ENCODE peak calls at places on chromosome 10, in eight cellular contexts. O is neural progenitor cell; L is GM23248; F is neuronal stem cell; K is PC-9; Z is CD4-positive, CD25-positive, alpha-beta regulatory T cell; E is tibial nerve; N is tibial artery. S is an unnamed sample.

GRCh38 chr10:110841767-110842267 is 29.9 kb upstream of the PDCD4 start:
- DNase-seq in O (no peak), L (no peak), F (no peak), K (no peak), Z (no peak), E (no peak), N (no peak), S (no peak)

GRCh38 chr10:5518143-5518542 is 6.6 kb upstream of the CALML3 start:
- DNase-seq in O (no peak), L (no peak), F (no peak), K (no peak), Z (no peak), E (no peak), N (peak), S (no peak)

GRCh38 chr10:63520463-63521388 is 475 bp upstream of the REEP3 start:
- DNase-seq in O (peak), L (peak), F (peak), K (peak), Z (peak), E (peak), N (peak), S (peak)

GRCh38 chr10:122126763-122127659 is 138.0 kb downstream of the TACC2 start:
- DNase-seq in O (peak), L (peak), F (no peak), K (peak), Z (no peak), E (no peak), N (peak), S (no peak)

GRCh38 chr10:87691515-87692070 is 31.9 kb downstream of the PAPSS2 start:
- DNase-seq in O (no peak), L (no peak), F (no peak), K (peak), Z (no peak), E (no peak), N (no peak), S (no peak)

GRCh38 chr10:121911421-121911697 is 16.5 kb downstream of the ATE1 start:
- DNase-seq in O (no peak), L (no peak), F (no peak), K (no peak), Z (no peak), E (no peak), N (no peak), S (no peak)

GRCh38 chr10:119500138-119500795 is 42.3 kb downstream of the RGS10 start:
- DNase-seq in O (no peak), L (no peak), F (no peak), K (no peak), Z (no peak), E (no peak), N (no peak), S (no peak)

GRCh38 chr10:102133373-102134195 is 744 bp downstream of the PPRC1 start:
- DNase-seq in O (peak), L (peak), F (peak), K (peak), Z (no peak), E (peak), N (peak), S (peak)

GRCh38 chr10:26417136-26417535 is 21.0 kb upstream of the APBB1IP start:
- DNase-seq in O (no peak), L (no peak), F (no peak), K (no peak), Z (no peak), E (no peak), N (no peak), S (no peak)

GRCh38 chr10:97408496-97408992 is 7.4 kb upstream of the RRP12 start:
- DNase-seq in O (no peak), L (no peak), F (no peak), K (peak), Z (no peak), E (no peak), N (no peak), S (no peak)

GRCh38 chr10:125766511-125766910 is 9.1 kb downstream of the MMP21 start:
- DNase-seq in O (no peak), L (no peak), F (no peak), K (no peak), Z (no peak), E (no peak), N (no peak), S (no peak)

GRCh38 chr10:125407000-125407502 is 246.7 kb upstream of the CTBP2 start:
- DNase-seq in O (no peak), L (peak), F (no peak), K (peak), Z (no peak), E (no peak), N (no peak), S (no peak)

GRCh38 chr10:53166325-53166724 is 393.7 kb upstream of the MBL2 start:
- DNase-seq in O (no peak), L (no peak), F (no peak), K (no peak), Z (no peak), E (no peak), N (no peak), S (no peak)

GRCh38 chr10:15245530-15245929 is 77.0 kb upstream of the NMT2 start:
- DNase-seq in O (peak), L (no peak), F (no peak), K (no peak), Z (no peak), E (no peak), N (no peak), S (peak)

GRCh38 chr10:110540038-110540437 is 27.5 kb upstream of the SMC3 start:
- DNase-seq in O (no peak), L (no peak), F (no peak), K (no peak), Z (no peak), E (no peak), N (no peak), S (no peak)

GRCh38 chr10:127044191-127044590 is 139.0 kb downstream of the DOCK1 start:
- DNase-seq in O (no peak), L (no peak), F (no peak), K (no peak), Z (no peak), E (no peak), N (no peak), S (no peak)

GRCh38 chr10:121087129-121087528 is 236.0 kb downstream of the WDR11 start:
- DNase-seq in O (no peak), L (no peak), F (no peak), K (no peak), Z (no peak), E (no peak), N (no peak), S (no peak)

GRCh38 chr10:86665868-86666267 is 2.4 kb upstream of the LDB3 start:
- DNase-seq in O (no peak), L (no peak), F (no peak), K (no peak), Z (no peak), E (no peak), N (no peak), S (no peak)
- H3K4me3 ChIP-seq in O (no peak), L (no peak), F (no peak), K (no peak), Z (no peak), E (no peak), N (no peak), S (no peak)

DNA sequence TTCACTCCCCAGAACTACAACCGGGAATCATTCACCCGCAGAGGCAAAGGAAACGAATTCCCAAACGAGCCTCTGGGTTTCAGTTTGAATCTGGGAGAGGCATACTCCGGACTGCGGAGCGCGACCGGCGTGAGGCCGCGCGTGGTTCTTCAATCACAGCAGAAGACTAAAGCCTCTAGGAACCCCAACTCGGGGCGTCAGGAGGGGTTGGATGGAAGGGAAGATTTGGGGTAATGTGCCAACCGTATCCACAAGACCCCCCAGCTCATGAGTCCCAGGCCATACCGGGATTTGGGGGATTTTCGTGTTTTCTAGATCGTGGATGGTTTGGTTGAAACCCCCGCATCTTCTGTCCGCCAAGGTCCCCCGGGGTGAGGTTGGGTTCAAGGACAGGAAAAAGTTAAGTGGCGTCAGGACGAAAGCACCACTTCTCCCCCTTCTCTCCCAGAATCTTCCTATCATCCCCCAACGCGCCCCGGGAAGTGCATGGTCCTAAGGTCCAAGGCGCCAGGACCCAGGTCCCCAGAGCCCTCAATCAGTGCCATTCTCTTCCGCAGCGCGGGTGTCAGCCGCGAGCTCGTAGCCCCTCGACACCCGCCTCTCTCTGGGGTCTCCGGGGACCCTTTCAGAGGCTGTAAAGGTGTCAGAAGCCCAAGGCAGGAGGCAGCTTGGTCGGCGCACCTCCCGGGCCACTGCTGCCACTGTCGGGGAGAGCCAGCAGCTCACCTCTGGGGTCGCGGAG is 1.7 kb downstream of the MKX start:
- DNase-seq in O (peak), L (peak), F (no peak), K (no peak), Z (no peak), E (no peak), N (peak), S (no peak)
- H3K4me3 ChIP-seq in O (peak), L (peak), F (no peak), K (no peak), Z (peak), E (peak), N (peak), S (no peak)

DNA sequence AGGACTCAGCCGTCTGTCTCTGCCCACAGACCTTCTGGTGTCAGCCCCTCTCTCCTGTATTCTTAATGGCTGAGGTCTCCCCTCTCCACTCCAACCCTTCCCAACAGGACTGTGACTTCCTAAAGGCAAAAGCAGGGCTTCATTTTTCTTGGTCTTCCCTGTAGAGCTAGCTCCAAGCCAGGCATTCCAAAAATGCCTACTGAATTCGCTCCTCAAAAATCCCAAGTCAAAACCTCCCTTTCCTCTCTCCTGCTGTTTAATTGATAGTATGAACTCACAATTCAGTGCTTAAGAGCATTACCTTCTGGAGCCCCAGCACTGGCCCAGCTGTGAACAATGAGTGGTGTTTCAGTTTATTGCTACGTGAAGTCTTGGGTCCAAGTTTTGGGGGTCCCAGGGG is 628.4 kb downstream of the PARD3 start:
- DNase-seq in O (peak), L (no peak), F (no peak), K (no peak), Z (no peak), E (no peak), N (no peak), S (no peak)
- H3K4me3 ChIP-seq in O (no peak), L (no peak), F (no peak), K (no peak), Z (no peak), E (no peak), N (no peak), S (no peak)

GRCh38 chr10:100485841-100486495 is 23.2 kb downstream of the WNT8B start:
- DNase-seq in O (peak), L (no peak), F (peak), K (no peak), Z (no peak), E (no peak), N (no peak), S (no peak)
- H3K4me3 ChIP-seq in O (peak), L (no peak), F (no peak), K (no peak), Z (no peak), E (no peak), N (no peak), S (no peak)

DNA sequence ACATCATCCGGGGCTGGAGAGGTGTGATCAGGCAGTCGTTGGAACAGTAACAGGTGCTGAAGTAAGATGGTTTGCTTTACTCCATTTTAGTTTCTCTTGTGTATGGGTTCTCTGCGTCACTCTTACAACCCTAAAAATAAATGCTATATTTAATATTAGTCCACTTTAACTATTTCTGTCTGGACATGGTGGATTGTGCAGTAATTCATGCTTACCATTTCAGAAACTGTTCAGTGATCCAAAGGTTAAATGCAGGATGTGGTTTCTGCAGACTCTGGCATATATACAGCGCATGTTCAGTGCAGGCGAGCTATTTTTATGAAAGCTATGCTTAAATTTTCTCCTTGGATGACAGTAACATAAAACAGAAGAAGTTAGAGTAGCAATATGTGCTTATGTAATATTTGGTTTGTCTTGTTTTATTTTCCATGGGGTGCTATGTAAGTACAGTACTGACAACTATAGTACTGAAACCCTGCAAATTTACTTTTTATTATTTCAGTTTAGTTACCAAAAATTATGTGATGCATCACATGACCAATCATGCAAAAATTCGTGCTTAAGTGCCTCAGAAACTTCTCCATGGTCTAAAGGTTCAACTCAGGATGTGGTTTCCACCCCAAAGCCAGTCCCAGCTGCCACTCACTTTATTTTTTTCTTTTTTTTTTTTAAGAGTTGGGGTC is 46.6 kb upstream of the GRID1 start:
- DNase-seq in O (no peak), L (peak), F (no peak), K (no peak), Z (peak), E (no peak), N (no peak), S (peak)
- H3K4me3 ChIP-seq in O (no peak), L (peak), F (no peak), K (no peak), Z (peak), E (no peak), N (no peak), S (peak)

GRCh38 chr10:13302821-13303555 is 3.1 kb upstream of the PHYH start:
- DNase-seq in O (no peak), L (no peak), F (no peak), K (no peak), Z (no peak), E (no peak), N (no peak), S (no peak)
- H3K4me3 ChIP-seq in O (peak), L (peak), F (no peak), K (peak), Z (no peak), E (peak), N (peak), S (no peak)

DNA sequence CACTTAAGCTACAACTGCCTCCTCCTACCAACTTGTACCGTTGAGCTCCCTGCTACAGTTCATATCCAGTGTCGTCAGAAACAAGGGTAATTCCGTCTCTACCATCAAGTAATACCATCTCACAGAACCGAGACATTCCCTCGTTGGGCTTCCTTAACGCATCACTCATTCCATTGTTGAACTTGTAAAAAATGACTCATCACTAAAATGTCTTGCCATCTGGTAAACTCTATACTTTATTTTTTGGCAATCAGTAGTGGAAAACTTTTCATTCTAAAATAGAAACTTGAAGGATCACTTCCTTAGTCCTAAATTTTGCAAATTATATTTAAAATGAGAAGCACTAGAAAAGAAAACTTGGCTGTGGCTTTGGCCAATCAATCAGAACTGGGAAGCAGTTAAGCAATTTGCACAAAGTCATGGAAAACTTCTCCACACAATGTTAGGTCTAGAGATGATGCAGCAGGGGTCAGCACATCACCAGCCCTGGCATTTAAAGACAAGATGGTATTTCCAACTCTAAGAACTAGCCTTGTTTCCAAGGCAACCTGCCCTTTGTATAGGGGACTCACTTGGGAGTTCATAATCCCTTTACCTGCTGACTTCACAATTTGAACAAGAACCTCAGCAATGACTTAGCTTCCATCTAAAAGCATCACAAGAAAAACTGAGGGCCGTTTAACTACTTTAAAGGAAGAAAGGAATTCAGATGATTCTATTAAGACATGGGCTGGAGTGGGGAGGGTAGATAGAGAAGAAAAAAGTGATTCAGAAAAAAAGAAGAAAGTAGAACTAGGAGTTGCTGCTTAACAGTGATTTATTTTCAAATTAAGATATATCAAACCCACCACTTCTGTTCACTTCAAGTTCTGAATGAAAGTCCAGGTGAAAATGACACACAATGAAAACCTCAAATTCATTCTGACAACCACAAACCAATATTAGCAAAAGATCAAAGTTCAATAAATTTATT is 288.1 kb downstream of the PARD3 start:
- DNase-seq in O (peak), L (peak), F (peak), K (peak), Z (no peak), E (no peak), N (no peak), S (no peak)
- H3K4me3 ChIP-seq in O (no peak), L (peak), F (no peak), K (no peak), Z (no peak), E (no peak), N (no peak), S (no peak)

GRCh38 chr10:72588266-72588665 is 37.6 kb downstream of the MICU1 start:
- DNase-seq in O (no peak), L (no peak), F (no peak), K (no peak), Z (no peak), E (no peak), N (no peak), S (no peak)
- H3K4me3 ChIP-seq in O (no peak), L (no peak), F (no peak), K (no peak), Z (no peak), E (no peak), N (no peak), S (no peak)

S was measured in Jurkat, Clone E6-1.